ENCODE peak calls at places on chromosomes 13 and 19, in five cellular contexts. X is H9, M is IMR-90, T is mesenchymal stem cell, K is neuronal stem cell. E is an unnamed sample.

GRCh38 chr13:44049546-44049945 is 169.8 kb downstream of the LACC1 start:
- DNase-seq in X (no peak), M (no peak), T (no peak), K (no peak), E (no peak)

GRCh38 chr19:28934626-28935025 is 278.3 kb downstream of the UQCRFS1 start:
- DNase-seq in X (no peak), M (peak; percentile 40), T (no peak), K (no peak), E (no peak)

GRCh38 chr19:35558400-35559280 is 4.8 kb downstream of the ATP4A start:
- DNase-seq in X (no peak), M (no peak), T (no peak), K (no peak), E (no peak)

GRCh38 chr19:30074741-30075460 is 132.9 kb downstream of the URI1 start:
- DNase-seq in X (no peak), M (no peak), T (no peak), K (no peak), E (no peak)

GRCh38 chr13:113917523-113918371 is 53.9 kb upstream of the GAS6 start:
- DNase-seq in X (peak; percentile 21), M (no peak), T (no peak), K (no peak), E (no peak)

GRCh38 chr13:66693656-66694055 is 536.5 kb downstream of the PCDH9 start:
- DNase-seq in X (no peak), M (no peak), T (no peak), K (no peak), E (no peak)

GRCh38 chr19:16417660-16418596 is 53.8 kb downstream of the EPS15L1 start:
- DNase-seq in X (peak; percentile 89), M (peak; percentile 42), T (peak; percentile 70), K (peak; percentile 37), E (peak; percentile 87)

GRCh38 chr19:40623403-40624239 is 22.5 kb downstream of the LTBP4 start:
- DNase-seq in X (peak; percentile 97), M (peak; percentile 18), T (peak; percentile 69), K (no peak), E (peak; percentile 80)

GRCh38 chr13:90696656-90697055 is 650.8 kb upstream of the MIR17HG start:
- DNase-seq in X (no peak), M (peak; percentile 0), T (peak; percentile 5), K (no peak), E (no peak)

GRCh38 chr19:50506700-50507099 is 4.3 kb downstream of the JOSD2 start:
- DNase-seq in X (no peak), M (no peak), T (no peak), K (no peak), E (no peak)

GRCh38 chr19:35073941-35074340 is 32.4 kb downstream of the HPN start:
- DNase-seq in X (no peak), M (no peak), T (no peak), K (no peak), E (no peak)

GRCh38 chr13:68046900-68047299 is 816.8 kb upstream of the PCDH9 start:
- DNase-seq in X (no peak), M (no peak), T (no peak), K (no peak), E (no peak)

GRCh38 chr13:22451345-22451744 is 729.4 kb upstream of the SGCG start:
- DNase-seq in X (no peak), M (no peak), T (peak; percentile 16), K (peak; percentile 86), E (peak; percentile 46)

GRCh38 chr13:23455401-23456185 is 22.1 kb upstream of the SACS start:
- DNase-seq in X (no peak), M (no peak), T (no peak), K (no peak), E (no peak)

GRCh38 chr13:102097708-102098107 is 304.1 kb downstream of the FGF14 start:
- DNase-seq in X (no peak), M (no peak), T (no peak), K (no peak), E (no peak)

GRCh38 chr13:33285420-33286124 is at the start of gene STARD13:
- DNase-seq in X (peak; percentile 95), M (peak; percentile 98), T (peak; percentile 98), K (peak; percentile 78), E (peak; percentile 99)

GRCh38 chr19:8259922-8260247 is 48.3 kb downstream of the CD320 start:
- DNase-seq in X (no peak), M (no peak), T (no peak), K (no peak), E (no peak)

GRCh38 chr13:33218020-33218419 is 67.5 kb downstream of the STARD13 start:
- DNase-seq in X (no peak), M (peak; percentile 71), T (peak; percentile 52), K (no peak), E (peak; percentile 95)

GRCh38 chr13:36430247-36431203 is 1.8 kb upstream of the CCNA1 start:
- DNase-seq in X (peak; percentile 68), M (no peak), T (no peak), K (no peak), E (no peak)

GRCh38 chr19:6611441-6611852 is 20.5 kb upstream of the CD70 start:
- DNase-seq in X (no peak), M (no peak), T (no peak), K (no peak), E (no peak)

GRCh38 chr19:40806385-40807146 is 7.6 kb downstream of the EGLN2 start:
- DNase-seq in X (peak; percentile 99), M (peak; percentile 95), T (peak; percentile 99), K (peak; percentile 96), E (peak; percentile 94)

GRCh38 chr19:35534803-35535480 is 1.7 kb downstream of the GAPDHS start:
- DNase-seq in X (no peak), M (no peak), T (no peak), K (no peak), E (no peak)

GRCh38 chr13:40116008-40116407 is 460.5 kb downstream of the COG6 start:
- DNase-seq in X (no peak), M (peak; percentile 40), T (peak; percentile 88), K (no peak), E (peak; percentile 46)

GRCh38 chr19:771332-771785 is 20.4 kb downstream of the MISP start:
- DNase-seq in X (peak; percentile 64), M (peak; percentile 43), T (peak; percentile 70), K (no peak), E (peak; percentile 38)

DNA sequence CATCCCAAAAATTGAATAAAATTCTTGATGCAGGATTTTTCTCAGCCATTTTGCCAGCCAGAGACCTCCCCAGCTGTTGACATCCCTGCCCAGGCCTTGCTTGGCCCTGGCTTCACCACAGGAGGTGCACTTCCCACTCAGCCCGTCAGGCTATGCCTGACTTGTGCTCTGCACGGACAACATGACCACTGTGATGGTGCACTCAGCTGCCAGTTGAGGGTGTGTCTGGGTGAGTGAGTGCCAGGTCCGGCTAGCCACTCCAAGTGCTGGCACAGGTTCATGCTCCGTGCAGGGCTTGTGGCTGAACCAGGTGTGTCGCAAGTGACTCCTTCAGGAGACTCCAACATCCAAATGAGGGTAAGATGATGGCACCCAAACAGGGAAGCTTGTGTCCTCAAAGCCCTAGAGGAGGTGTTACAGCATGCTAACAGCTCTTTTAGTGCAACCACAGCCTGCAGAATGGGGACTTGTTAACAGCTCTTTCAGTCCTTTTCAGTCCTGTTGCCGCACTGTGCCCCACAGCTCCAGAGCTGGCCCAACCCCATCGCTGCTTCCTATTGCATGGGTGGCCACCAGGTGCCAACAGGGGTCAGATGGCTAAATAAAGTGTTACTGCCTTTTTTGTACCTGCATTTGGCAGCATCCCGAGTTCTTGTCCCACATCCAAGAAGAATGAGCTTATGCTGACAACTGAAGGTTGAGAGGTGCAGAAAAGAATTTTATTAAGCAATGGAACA is 380.7 kb downstream of the SLITRK5 start:
- DNase-seq in X (peak; percentile 29), M (no peak), T (no peak), K (no peak), E (no peak)
- H3K14ac ChIP-seq in X (no peak overlapping the region), M (no peak overlapping the region), T (no peak overlapping the region), K (no peak overlapping the region), E (no peak overlapping the region)

GRCh38 chr13:46687810-46688209 is 109.2 kb downstream of the ESD start:
- DNase-seq in X (peak; percentile 75), M (peak; percentile 46), T (peak; percentile 48), K (no peak), E (peak; percentile 81)
- H3K9ac ChIP-seq in X (no peak overlapping the region), M (no peak overlapping the region), T (no peak overlapping the region), K (no peak overlapping the region), E (no peak overlapping the region)

DNA sequence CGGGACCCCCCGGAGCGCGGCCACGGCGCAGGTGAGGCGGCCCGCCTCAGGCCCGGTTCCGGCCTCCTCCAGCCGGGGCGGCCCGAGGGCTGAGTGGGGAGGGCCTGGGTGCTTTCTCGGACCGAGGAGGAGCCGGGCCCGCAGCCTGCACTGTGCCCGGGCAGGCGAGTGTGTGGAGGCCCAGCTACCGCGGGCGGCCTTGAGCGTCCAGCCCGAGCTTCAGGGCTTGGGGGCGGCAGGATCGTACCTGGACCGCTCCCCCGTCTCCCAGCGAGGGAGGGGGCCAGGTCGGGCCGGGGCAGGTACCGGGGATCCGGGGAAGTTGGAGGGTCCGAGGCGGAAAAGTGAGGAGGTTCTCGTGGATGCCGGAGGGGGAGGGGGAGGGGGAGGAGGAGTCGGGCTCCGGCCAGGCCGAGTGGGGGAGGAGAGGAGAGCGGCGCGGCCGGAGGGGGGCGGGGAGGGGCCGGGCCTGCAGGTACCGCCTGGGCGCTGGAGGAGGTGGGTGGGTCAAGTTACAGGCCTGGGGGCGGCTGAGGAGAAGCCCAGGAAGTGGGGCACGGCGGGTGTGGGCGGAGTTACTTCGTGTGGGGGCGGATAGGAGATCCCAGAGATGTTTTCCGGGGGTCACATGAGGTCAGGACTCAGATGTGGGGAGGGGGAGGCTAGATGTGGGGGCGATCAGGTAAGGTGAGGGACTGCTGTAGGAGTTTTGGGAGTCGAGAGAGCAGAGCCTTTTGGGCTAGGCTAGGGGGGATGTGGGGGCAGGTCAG is 545 bp downstream of the NACC1 start:
- DNase-seq in X (peak; percentile 96), M (peak; percentile 31), T (peak; percentile 37), K (peak; percentile 71), E (no peak)
- H3K14ac ChIP-seq in X (peak overlapping the region; percentile 94), M (peak overlapping the region; percentile 89), T (peak overlapping the region; percentile 84), K (peak overlapping the region; percentile 100), E (peak overlapping the region; percentile 100)

GRCh38 chr19:55857974-55858373 is 21.6 kb downstream of the NLRP4 start:
- DNase-seq in X (no peak), M (no peak), T (no peak), K (no peak), E (no peak)
- H3K9ac ChIP-seq in X (no peak overlapping the region), M (no peak overlapping the region), T (no peak overlapping the region), K (no peak overlapping the region), E (no peak overlapping the region)

DNA sequence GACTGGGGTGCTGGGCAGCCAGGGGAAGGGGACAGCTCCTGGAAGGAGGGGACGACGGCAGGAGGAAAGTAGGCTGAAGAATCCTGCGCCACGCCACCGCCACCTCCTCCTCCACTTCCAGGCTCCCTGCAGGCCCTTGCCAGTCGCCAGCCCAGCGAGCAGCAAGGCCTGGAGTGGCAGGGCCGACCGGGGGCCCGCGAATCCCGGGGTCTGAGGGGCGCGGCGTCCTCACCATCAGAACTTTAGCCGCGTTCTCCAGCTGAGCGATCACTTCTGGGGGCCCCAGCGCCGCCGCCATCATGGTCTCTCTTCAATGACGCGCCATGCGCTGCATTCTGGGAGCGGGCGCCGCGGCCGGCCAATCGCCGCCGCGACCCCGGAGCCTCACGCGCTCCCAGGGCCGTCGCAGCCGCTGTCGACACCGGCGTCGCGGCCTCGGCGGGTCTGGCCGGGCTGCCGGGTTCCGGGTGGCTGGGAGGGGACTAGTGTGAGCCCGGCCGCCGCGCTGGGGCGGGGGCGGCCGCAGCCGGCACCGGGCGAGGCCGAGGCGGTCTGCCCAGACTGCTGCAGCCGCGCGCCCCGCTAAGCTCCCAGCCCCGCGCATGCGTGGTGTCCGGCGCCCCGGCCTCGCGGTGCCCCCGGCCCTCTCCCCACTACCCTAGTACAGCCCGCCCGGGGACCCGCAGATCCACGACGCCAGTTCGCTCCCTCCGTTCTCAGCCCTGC is at the start of gene XPO4:
- DNase-seq in X (peak; percentile 75), M (peak; percentile 69), T (peak; percentile 86), K (peak; percentile 78), E (peak; percentile 70)
- H3K14ac ChIP-seq in X (peak within 1 kb of the TSS; percentile 97), M (peak within 1 kb of the TSS; percentile 55), T (peak within 1 kb of the TSS; percentile 82), K (peak within 1 kb of the TSS; percentile 82), E (peak within 1 kb of the TSS; percentile 99)

E was measured in trophoblast cell.